ENCODE peak calls at places on chromosomes 2 and 18, in eight cellular contexts. S is fibroblast of lung, X is transverse colon, B is IMR-90, M is lower lobe of right lung, V is uterus, T is left ventricle myocardium inferior, K is lung. J is an unnamed sample. For H3K4me1 and H3K36me3, the result is how much of the 10 kb centered on the place peaks cover.

GRCh38 chr18:8341481-8342230 is 267.6 kb upstream of the RAB12 start:
- DNase-seq in S (peak), X (no peak), B (peak), M (no peak), V (no peak), T (no peak), K (no peak), J (no peak)

GRCh38 chr2:213261715-213262114 is 22.5 kb upstream of the SPAG16 start:
- DNase-seq in S (no peak), X (no peak), B (no peak), M (no peak), V (no peak), T (no peak), K (no peak), J (no peak)

GRCh38 chr2:25697559-25698341 is 24.4 kb upstream of the DTNB start:
- DNase-seq in S (peak), X (no peak), B (no peak), M (no peak), V (no peak), T (no peak), K (no peak), J (no peak)

GRCh38 chr2:239293450-239294430 is 107.1 kb downstream of the HDAC4 start:
- DNase-seq in S (no peak), X (peak), B (no peak), M (peak), V (no peak), T (no peak), K (no peak), J (peak)

GRCh38 chr2:217797170-217797569 is 205.6 kb downstream of the TNS1 start:
- DNase-seq in S (no peak), X (no peak), B (no peak), M (no peak), V (peak), T (peak), K (peak), J (peak)

GRCh38 chr2:231540017-231540416 is 9.8 kb upstream of the NMUR1 start:
- DNase-seq in S (no peak), X (no peak), B (no peak), M (peak), V (no peak), T (no peak), K (no peak), J (no peak)

GRCh38 chr2:115650827-115651226 is 1208.4 kb downstream of the DPP10 start:
- DNase-seq in S (no peak), X (no peak), B (no peak), M (no peak), V (no peak), T (no peak), K (no peak), J (no peak)

GRCh38 chr2:217277646-217278048 is 417.8 kb upstream of the TNP1 start:
- DNase-seq in S (peak), X (peak), B (peak), M (no peak), V (peak), T (no peak), K (no peak), J (no peak)

GRCh38 chr2:179860255-179861026 is 971 bp downstream of the ZNF385B start:
- DNase-seq in S (no peak), X (no peak), B (no peak), M (no peak), V (no peak), T (no peak), K (no peak), J (peak)

GRCh38 chr2:237674731-237675276 is 47.4 kb downstream of the LRRFIP1 start:
- DNase-seq in S (peak), X (peak), B (peak), M (peak), V (peak), T (peak), K (peak), J (peak)

GRCh38 chr2:230417436-230417835 is 1.4 kb downstream of the SP100 start:
- DNase-seq in S (no peak), X (no peak), B (no peak), M (no peak), V (no peak), T (no peak), K (no peak), J (no peak)

GRCh38 chr2:230416061-230416721 is at the start of gene SP100:
- DNase-seq in S (peak), X (peak), B (peak), M (peak), V (peak), T (peak), K (peak), J (peak)

GRCh38 chr2:230414302-230414701 is 1.7 kb upstream of the SP100 start:
- DNase-seq in S (no peak), X (no peak), B (no peak), M (no peak), V (no peak), T (no peak), K (no peak), J (no peak)

GRCh38 chr2:230422149-230422548 is 6.1 kb downstream of the SP100 start:
- DNase-seq in S (no peak), X (no peak), B (no peak), M (no peak), V (no peak), T (no peak), K (no peak), J (no peak)

DNA sequence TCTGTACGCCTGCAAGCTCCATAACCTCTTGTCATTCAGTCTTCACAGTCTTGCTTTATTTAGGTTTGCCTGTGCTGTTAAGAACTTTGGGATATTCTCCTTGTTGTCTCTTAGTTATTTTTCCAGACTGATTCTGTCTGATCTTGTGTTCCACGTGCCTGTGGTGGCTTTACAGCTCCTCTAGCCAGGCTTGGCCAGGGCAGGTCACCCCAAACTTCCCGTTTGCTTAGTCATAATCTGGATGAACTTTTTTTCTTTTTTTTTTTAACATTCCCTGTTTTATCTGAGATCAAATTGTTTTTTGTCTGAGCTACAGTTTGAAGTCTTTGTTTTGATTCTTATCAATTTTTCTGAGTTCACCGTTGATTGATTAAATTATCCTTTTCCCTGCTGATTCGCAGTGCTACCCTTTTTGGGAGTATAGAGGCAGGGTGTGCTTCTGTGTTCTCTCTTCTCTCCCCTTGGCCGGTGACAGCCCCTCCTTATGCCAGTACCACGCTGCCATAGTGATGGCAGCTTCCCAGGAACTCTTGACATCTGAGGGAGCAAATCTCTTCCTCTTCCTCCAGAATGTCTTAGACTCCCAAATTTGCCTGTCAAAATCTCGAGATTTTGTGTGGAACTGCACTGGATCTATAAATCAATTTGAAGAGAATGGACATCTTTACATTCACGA is 2.5 kb downstream of the SP100 start:
- DNase-seq in S (peak), X (no peak), B (peak), M (no peak), V (no peak), T (no peak), K (no peak), J (no peak)
- H3K4me1 ChIP-seq in S (under half), X (half or more), B (under half), M (half or more), V (under half), T (half or more), K (under half), J (under half)

GRCh38 chr2:1498176-1498575 is 84.9 kb downstream of the TPO start:
- DNase-seq in S (no peak), X (no peak), B (no peak), M (peak), V (no peak), T (no peak), K (no peak), J (no peak)
- H3K36me3 ChIP-seq in S (under half), X (under half), B (under half), M (under half), V (under half), T (under half), K (under half), J (under half)

DNA sequence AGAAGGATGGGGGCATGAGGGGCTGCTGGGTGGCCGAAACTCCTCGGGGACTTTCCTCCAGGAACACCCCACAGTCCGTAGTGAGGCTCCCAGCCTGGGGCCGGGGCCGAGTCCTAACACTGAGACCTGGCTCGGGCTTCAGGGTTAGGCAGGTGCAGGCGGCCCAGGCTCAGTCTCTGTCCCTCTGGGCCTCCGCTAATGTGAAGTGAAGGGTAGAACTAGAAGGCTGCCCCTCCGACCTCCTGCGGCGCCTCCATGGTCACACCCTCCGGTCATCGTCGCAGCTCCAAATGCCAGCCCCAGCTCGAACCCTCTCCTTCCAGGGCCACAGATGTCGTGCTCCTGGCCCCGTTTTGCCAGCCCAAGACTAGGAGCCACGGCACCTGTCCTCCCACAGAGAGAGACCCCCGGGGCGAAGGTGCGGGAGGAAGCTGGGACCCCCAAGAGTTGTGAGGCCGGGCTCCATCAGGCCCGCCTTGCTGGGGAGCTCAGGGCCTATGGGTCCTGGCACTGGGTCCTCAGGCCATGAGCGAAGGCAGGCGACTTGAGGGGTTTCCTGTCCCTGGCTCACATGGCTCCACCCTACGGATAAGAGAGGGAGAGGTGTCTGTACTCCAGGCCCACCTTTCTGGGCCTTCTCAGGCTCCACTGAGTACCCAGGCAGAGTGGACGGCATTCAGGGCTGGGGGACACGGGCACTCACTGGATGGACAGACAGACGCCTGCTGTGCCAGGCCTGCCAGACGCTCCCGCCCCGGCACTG is 797 bp downstream of the ANO7 start:
- DNase-seq in S (no peak), X (no peak), B (no peak), M (peak), V (no peak), T (no peak), K (no peak), J (no peak)
- H3K4me3 ChIP-seq in S (no peak), X (no peak), B (no peak), M (no peak), V (no peak), T (no peak), K (no peak), J (no peak)

DNA sequence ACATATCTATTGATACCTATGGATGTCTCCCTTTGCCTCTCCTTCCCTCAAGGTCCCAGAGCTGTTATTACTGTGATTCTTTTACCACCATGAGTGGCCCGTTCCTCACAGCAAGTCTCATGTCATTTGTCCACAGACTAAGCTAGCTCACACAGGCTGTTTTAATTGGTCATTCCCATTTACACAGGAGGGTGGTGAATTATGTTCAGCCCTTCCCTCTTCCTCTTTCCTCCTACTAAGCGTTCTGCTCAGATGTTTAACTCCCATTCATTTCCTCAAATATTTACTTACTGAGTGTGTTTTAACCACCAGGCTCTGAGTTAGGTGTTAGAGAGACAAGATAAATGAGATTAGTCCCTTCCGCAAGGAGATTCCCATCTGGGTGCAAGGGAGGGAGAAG is 403.7 kb upstream of the ACVR2A start:
- DNase-seq in S (no peak), X (no peak), B (no peak), M (no peak), V (no peak), T (no peak), K (no peak), J (no peak)
- H3K4me1 ChIP-seq in S (under half), X (under half), B (under half), M (under half), V (under half), T (under half), K (under half), J (under half)

DNA sequence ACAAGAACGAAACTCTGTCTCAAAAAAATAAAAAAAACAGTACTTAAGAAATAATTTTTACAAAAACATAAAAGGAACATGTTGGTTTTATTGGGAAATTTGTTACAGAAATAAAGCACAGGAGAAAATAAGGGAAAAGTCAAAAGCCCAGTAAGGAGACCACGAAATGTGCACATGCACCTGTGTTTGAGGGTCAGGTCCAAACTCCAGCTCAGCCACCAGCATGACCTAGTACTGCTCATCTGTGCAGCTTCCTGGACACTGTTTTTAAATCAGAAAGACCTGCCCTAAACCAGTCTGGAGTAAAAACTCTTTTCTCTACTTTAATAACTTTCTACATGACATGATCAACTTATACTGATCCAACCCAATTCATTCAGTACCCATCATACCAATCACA is 21.2 kb downstream of the RNF149 start:
- DNase-seq in S (no peak), X (no peak), B (no peak), M (no peak), V (no peak), T (no peak), K (no peak), J (no peak)
- H3K36me3 ChIP-seq in S (under half), X (under half), B (under half), M (half or more), V (under half), T (half or more), K (under half), J (under half)

GRCh38 chr2:104043864-104044263 is 810.1 kb upstream of the POU3F3 start:
- DNase-seq in S (no peak), X (no peak), B (no peak), M (no peak), V (no peak), T (no peak), K (no peak), J (no peak)
- H3K4me3 ChIP-seq in S (no peak), X (no peak), B (no peak), M (no peak), V (no peak), T (no peak), K (no peak), J (no peak)

GRCh38 chr2:23413641-23414040 is 28.7 kb downstream of the KLHL29 start:
- DNase-seq in S (no peak), X (no peak), B (no peak), M (no peak), V (no peak), T (no peak), K (no peak), J (no peak)
- H3K4me1 ChIP-seq in S (under half), X (under half), B (under half), M (under half), V (under half), T (under half), K (under half), J (under half)